ENCODE peak calls at places on chromosomes 2 and 18, in four cellular contexts. One of them, this sample, is unnamed.

GRCh38 chr18:54222922-54223567 is 1.4 kb downstream of the MBD2 start:
- DNase-seq in GM12878: peak
- DNase-seq in SK-N-SH: no peak
- DNase-seq in H1: no peak
- DNase-seq in this sample: peak

GRCh38 chr2:208172125-208172524 is 8.7 kb upstream of the CRYGA start:
- DNase-seq in GM12878: no peak
- DNase-seq in H1: no peak
- DNase-seq in SK-N-SH: no peak
- DNase-seq in this sample: no peak

GRCh38 chr2:216002693-216003092 is 10.7 kb downstream of the MREG start:
- DNase-seq in H1: no peak
- DNase-seq in GM12878: no peak
- DNase-seq in SK-N-SH: no peak
- DNase-seq in this sample: no peak

GRCh38 chr2:65710779-65711295 is 278.4 kb upstream of the SPRED2 start:
- DNase-seq in SK-N-SH: no peak
- DNase-seq in H1: no peak
- DNase-seq in GM12878: no peak
- DNase-seq in this sample: peak

GRCh38 chr2:79383681-79384080 is 129.2 kb upstream of the CTNNA2 start:
- DNase-seq in GM12878: no peak
- DNase-seq in SK-N-SH: no peak
- DNase-seq in H1: no peak
- DNase-seq in this sample: no peak

GRCh38 chr2:48248251-48248933 is 281.6 kb upstream of the STON1 start:
- DNase-seq in H1: no peak
- DNase-seq in GM12878: peak
- DNase-seq in SK-N-SH: no peak
- DNase-seq in this sample: peak

GRCh38 chr2:21467280-21467818 is 343.6 kb downstream of the TDRD15 start:
- DNase-seq in H1: no peak
- DNase-seq in SK-N-SH: no peak
- DNase-seq in GM12878: no peak
- DNase-seq in this sample: no peak

GRCh38 chr2:149464396-149464795 is 123.2 kb downstream of the MMADHC start:
- DNase-seq in H1: no peak
- DNase-seq in SK-N-SH: no peak
- DNase-seq in GM12878: no peak
- DNase-seq in this sample: no peak

GRCh38 chr18:28086530-28087172 is 90.3 kb downstream of the CDH2 start:
- DNase-seq in GM12878: no peak
- DNase-seq in H1: no peak
- DNase-seq in SK-N-SH: no peak
- DNase-seq in this sample: peak

GRCh38 chr2:3545788-3546478 is 12.2 kb downstream of the RNASEH1 start:
- DNase-seq in H1: no peak
- DNase-seq in GM12878: no peak
- DNase-seq in SK-N-SH: no peak
- DNase-seq in this sample: no peak

GRCh38 chr18:78743078-78743477 is 236.5 kb upstream of the SALL3 start:
- DNase-seq in H1: no peak
- DNase-seq in GM12878: no peak
- DNase-seq in SK-N-SH: no peak
- DNase-seq in this sample: no peak

GRCh38 chr2:129240061-129240460 is 739.4 kb upstream of the RAB6C start:
- DNase-seq in SK-N-SH: no peak
- DNase-seq in GM12878: no peak
- DNase-seq in H1: no peak
- DNase-seq in this sample: no peak

GRCh38 chr2:9613291-9613690 is 17.5 kb downstream of the YWHAQ start:
- DNase-seq in H1: no peak
- DNase-seq in GM12878: no peak
- DNase-seq in SK-N-SH: no peak
- DNase-seq in this sample: no peak

GRCh38 chr2:98524168-98524567 is 79.5 kb downstream of the INPP4A start:
- DNase-seq in GM12878: no peak
- DNase-seq in SK-N-SH: no peak
- DNase-seq in H1: no peak
- DNase-seq in this sample: no peak

GRCh38 chr2:235048549-235048948 is 96.7 kb downstream of the SH3BP4 start:
- DNase-seq in SK-N-SH: no peak
- DNase-seq in H1: no peak
- DNase-seq in GM12878: no peak
- DNase-seq in this sample: no peak

GRCh38 chr2:170221317-170222288 is 43.7 kb downstream of the MYO3B start:
- DNase-seq in SK-N-SH: no peak
- DNase-seq in GM12878: no peak
- DNase-seq in H1: peak
- DNase-seq in this sample: no peak

DNA sequence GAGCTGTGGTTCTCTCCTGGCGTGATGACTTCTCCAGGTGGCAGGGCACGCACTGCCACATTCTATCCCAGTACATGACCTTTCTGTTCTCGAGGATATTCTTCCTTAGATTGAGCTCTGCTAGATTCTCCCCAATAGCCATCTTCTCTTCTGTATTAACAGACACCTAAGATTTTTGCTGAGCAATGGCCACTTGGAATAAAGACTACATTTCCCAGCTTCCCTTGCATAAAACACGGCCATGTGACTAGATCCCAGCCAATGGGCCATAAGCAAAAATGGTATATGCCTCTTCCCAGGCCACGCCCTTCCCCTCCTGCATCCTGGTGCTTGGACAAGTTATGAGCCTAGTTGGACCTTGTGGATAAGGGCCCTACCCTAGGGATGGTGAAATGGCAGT is 82.1 kb downstream of the EIF2AK3 start:
- DNase-seq in H1: no peak
- DNase-seq in SK-N-SH: peak
- DNase-seq in GM12878: no peak
- DNase-seq in this sample: peak
- TF ChIP-seq TCF12 in H1: no peak
- TF ChIP-seq TCF12 in SK-N-SH: no peak
- TF ChIP-seq TCF12 in GM12878: no peak
- TF ChIP-seq TCF12 in this sample: no peak

GRCh38 chr2:229408356-229408755 is 137.3 kb upstream of the PID1 start:
- DNase-seq in SK-N-SH: no peak
- DNase-seq in GM12878: no peak
- DNase-seq in H1: no peak
- DNase-seq in this sample: peak
- TF ChIP-seq EP300 in SK-N-SH: no peak
- TF ChIP-seq EP300 in GM12878: no peak
- TF ChIP-seq EP300 in H1: no peak
- TF ChIP-seq EP300 in this sample: no peak

GRCh38 chr2:6008186-6008585 is 316.0 kb downstream of the SOX11 start:
- DNase-seq in H1: no peak
- DNase-seq in SK-N-SH: no peak
- DNase-seq in GM12878: no peak
- DNase-seq in this sample: no peak
- H3K4me3 ChIP-seq in H1: no peak
- H3K4me3 ChIP-seq in SK-N-SH: no peak
- H3K4me3 ChIP-seq in GM12878: no peak
- H3K4me3 ChIP-seq in this sample: no peak

GRCh38 chr2:104890092-104890393 is 36.1 kb downstream of the POU3F3 start:
- DNase-seq in GM12878: no peak
- DNase-seq in H1: no peak
- DNase-seq in SK-N-SH: no peak
- DNase-seq in this sample: no peak

GRCh38 chr2:104891145-104891544 is 37.2 kb downstream of the POU3F3 start:
- DNase-seq in GM12878: no peak
- DNase-seq in SK-N-SH: no peak
- DNase-seq in H1: no peak
- DNase-seq in this sample: no peak

GRCh38 chr2:104888489-104889245 is 34.8 kb downstream of the POU3F3 start:
- DNase-seq in GM12878: no peak
- DNase-seq in H1: no peak
- DNase-seq in SK-N-SH: no peak
- DNase-seq in this sample: no peak

GRCh38 chr2:104890670-104891069 is 36.8 kb downstream of the POU3F3 start:
- DNase-seq in SK-N-SH: no peak
- DNase-seq in H1: no peak
- DNase-seq in GM12878: no peak
- DNase-seq in this sample: no peak

DNA sequence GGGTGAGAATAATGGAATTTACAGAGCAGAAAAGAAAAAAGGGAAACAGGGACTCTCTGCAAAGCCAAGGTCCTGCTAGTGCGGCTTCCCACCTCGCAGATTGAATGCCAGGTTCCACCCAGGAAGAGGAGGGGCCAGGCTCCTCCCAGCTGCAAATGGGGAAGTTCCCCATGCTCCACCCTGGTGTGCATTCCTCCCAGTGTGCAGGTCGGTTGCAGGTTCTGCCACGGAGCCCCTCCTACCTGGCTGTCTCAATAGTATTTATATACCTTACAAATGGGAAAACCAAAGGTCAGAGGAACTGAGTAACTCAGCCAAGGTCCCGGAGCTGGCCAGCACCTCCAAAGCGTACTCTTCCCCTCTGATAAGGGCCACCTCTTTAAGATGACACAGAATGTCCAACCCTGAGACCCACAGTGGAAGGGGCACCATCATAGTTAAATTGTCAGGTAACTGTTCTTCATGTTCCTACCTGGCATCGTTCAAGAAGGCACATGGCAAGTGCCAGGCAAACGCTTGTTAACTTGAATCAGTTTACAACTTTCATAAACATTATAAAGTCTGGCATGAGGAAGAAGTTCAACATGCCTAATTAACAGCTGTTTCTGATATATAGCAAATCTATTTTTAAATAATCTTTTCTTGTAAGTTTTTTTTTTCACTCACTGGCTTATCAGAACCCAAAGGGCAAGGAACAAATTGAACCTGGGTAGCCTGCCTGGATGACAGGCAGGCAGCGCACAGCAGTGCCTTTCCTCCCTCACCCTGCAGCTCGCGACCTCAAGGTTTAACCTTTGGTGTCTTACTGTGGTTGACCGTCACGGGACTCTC is 35.6 kb downstream of the POU3F3 start:
- DNase-seq in GM12878: no peak
- DNase-seq in SK-N-SH: no peak
- DNase-seq in H1: no peak
- DNase-seq in this sample: no peak
- TF ChIP-seq TCF12 in GM12878: no peak
- TF ChIP-seq TCF12 in SK-N-SH: no peak
- TF ChIP-seq TCF12 in H1: no peak
- TF ChIP-seq TCF12 in this sample: no peak

DNA sequence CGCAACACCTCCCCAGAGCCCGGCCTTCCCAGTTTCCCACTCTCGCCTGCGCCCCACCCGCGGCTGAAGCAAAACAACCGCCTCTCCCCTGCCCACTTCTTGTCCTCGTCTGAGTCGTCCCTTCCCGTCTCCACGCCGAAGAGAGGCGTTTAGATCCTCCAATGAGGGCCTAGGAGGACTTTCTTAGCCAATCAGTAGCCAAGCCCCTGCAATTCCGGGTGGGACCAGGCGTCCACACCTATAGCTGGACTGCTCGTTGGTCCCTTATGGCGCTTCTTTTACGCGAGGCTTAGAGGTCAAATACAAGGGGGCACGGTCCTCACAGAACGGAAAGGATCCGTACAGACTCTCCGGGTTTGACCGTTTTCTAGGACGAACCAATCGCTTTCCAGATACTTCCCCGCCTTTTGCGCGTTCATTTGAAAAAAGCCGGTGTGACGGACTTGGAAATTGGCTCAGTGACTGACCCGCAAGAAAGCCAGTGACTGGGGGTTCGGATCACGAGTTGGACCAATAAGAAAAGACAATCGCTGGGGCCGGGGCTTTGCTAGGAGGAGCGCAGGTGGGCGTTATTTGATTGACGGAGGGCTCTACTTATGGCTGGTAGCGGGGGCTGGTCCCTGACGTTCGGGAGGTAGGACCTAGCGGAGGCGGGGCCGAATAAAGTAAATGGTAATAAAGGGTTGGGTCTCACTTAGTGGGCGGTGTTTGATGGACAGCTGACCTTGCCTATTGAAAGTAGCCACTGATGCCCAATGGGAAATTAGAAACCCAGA is 579 bp upstream of the PPM1B start:
- DNase-seq in SK-N-SH: peak
- DNase-seq in GM12878: peak
- DNase-seq in H1: peak
- DNase-seq in this sample: peak
- TF ChIP-seq EP300 in SK-N-SH: no peak
- TF ChIP-seq EP300 in GM12878: no peak
- TF ChIP-seq EP300 in H1: peak
- TF ChIP-seq EP300 in this sample: peak

GRCh38 chr18:12886498-12887126 is 2.6 kb upstream of the PTPN2 start:
- DNase-seq in SK-N-SH: peak
- DNase-seq in GM12878: no peak
- DNase-seq in H1: no peak
- DNase-seq in this sample: peak
- H3K4me3 ChIP-seq in SK-N-SH: no peak
- H3K4me3 ChIP-seq in GM12878: no peak
- H3K4me3 ChIP-seq in H1: no peak
- H3K4me3 ChIP-seq in this sample: no peak

DNA sequence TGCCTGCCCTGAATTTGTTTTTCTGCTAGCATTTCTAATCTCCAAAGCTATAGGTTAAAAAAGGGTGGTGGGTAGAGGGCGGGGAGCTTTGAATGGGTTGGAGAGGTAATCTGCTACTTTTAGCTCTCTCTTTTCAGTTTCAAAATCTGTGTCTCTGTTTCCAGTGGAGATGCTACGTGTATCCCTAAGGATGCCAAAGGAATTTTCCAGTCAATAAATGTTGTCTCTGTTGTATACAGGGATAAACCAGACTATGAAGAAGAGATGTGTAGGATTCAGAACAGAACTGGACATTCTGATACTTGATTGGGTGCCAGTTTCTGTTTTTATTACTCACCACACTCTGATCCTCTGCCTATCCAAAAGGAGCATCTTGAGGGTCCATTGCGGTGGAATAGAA is 50.1 kb downstream of the TMEM178A start:
- DNase-seq in SK-N-SH: no peak
- DNase-seq in GM12878: no peak
- DNase-seq in H1: no peak
- DNase-seq in this sample: no peak
- TF ChIP-seq TCF12 in SK-N-SH: no peak
- TF ChIP-seq TCF12 in GM12878: no peak
- TF ChIP-seq TCF12 in H1: no peak
- TF ChIP-seq TCF12 in this sample: no peak

DNA sequence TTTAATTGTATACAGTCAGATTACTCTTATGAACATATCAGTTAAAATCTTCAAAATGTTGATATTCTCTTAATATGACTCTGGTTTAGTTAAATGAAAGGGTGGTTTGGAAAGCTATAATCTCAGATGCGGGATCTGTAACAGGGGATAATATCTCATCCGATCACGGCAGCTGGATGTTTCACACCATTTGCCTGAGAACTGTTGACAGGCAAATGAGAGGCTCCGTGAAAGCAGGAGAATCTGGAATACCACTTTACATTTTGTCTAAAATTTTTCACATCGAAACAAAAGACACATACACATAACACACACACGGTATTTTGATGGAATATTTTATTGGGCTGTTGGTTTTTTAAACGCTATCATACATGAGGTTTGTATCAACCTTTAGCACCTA is 518.6 kb upstream of the SLC39A10 start:
- DNase-seq in GM12878: no peak
- DNase-seq in SK-N-SH: no peak
- DNase-seq in H1: no peak
- DNase-seq in this sample: no peak
- TF ChIP-seq EP300 in GM12878: no peak
- TF ChIP-seq EP300 in SK-N-SH: no peak
- TF ChIP-seq EP300 in H1: no peak
- TF ChIP-seq EP300 in this sample: no peak

This sample was measured in HepG2.